ENCODE peak calls at places on chromosomes 3 and 15, in six cellular contexts. One of them, this sample, is unnamed.

GRCh38 chr3:118262800-118263402 is 771.7 kb downstream of the IGSF11 start:
- DNase-seq in transverse colon: no peak
- DNase-seq in GM12892: no peak
- DNase-seq in uterus: no peak
- DNase-seq in adrenal gland: no peak
- DNase-seq in Peyer's patch: no peak
- DNase-seq in this sample: no peak

GRCh38 chr3:160291290-160291908 is 66.2 kb downstream of the C3orf80 start:
- DNase-seq in transverse colon: peak; percentile 49
- DNase-seq in Peyer's patch: no peak
- DNase-seq in GM12892: no peak
- DNase-seq in uterus: no peak
- DNase-seq in adrenal gland: no peak
- DNase-seq in this sample: no peak

GRCh38 chr3:197430502-197430901 is 125.3 kb downstream of the BDH1 start:
- DNase-seq in uterus: no peak
- DNase-seq in GM12892: no peak
- DNase-seq in transverse colon: no peak
- DNase-seq in adrenal gland: no peak
- DNase-seq in Peyer's patch: no peak
- DNase-seq in this sample: no peak

GRCh38 chr3:12990306-12990705 is 82.9 kb downstream of the IQSEC1 start:
- DNase-seq in uterus: no peak
- DNase-seq in transverse colon: peak; percentile 3
- DNase-seq in adrenal gland: no peak
- DNase-seq in Peyer's patch: no peak
- DNase-seq in GM12892: no peak
- DNase-seq in this sample: peak; percentile 52

GRCh38 chr3:25812644-25813043 is 22.8 kb downstream of the OXSM start:
- DNase-seq in transverse colon: no peak
- DNase-seq in adrenal gland: no peak
- DNase-seq in uterus: no peak
- DNase-seq in GM12892: no peak
- DNase-seq in Peyer's patch: no peak
- DNase-seq in this sample: no peak

GRCh38 chr15:58240191-58240932 is 102.2 kb downstream of the AQP9 start:
- DNase-seq in adrenal gland: no peak
- DNase-seq in GM12892: no peak
- DNase-seq in uterus: no peak
- DNase-seq in transverse colon: no peak
- DNase-seq in Peyer's patch: no peak
- DNase-seq in this sample: no peak

GRCh38 chr3:72661115-72661457 is 187.2 kb downstream of the SHQ1 start:
- DNase-seq in adrenal gland: peak; percentile 84
- DNase-seq in Peyer's patch: no peak
- DNase-seq in transverse colon: peak; percentile 55
- DNase-seq in uterus: peak; percentile 69
- DNase-seq in GM12892: no peak
- DNase-seq in this sample: no peak

GRCh38 chr3:129577925-129578742 is 28.3 kb downstream of the PLXND1 start:
- DNase-seq in GM12892: peak; percentile 70
- DNase-seq in adrenal gland: no peak
- DNase-seq in transverse colon: peak; percentile 59
- DNase-seq in Peyer's patch: peak; percentile 87
- DNase-seq in uterus: no peak
- DNase-seq in this sample: peak; percentile 93

GRCh38 chr3:162390891-162391290 is 894.3 kb downstream of the OTOL1 start:
- DNase-seq in GM12892: no peak
- DNase-seq in uterus: no peak
- DNase-seq in adrenal gland: no peak
- DNase-seq in Peyer's patch: no peak
- DNase-seq in transverse colon: no peak
- DNase-seq in this sample: no peak

GRCh38 chr3:41893977-41894376 is 67.9 kb downstream of the ULK4 start:
- DNase-seq in Peyer's patch: no peak
- DNase-seq in transverse colon: no peak
- DNase-seq in adrenal gland: peak; percentile 22
- DNase-seq in uterus: no peak
- DNase-seq in GM12892: no peak
- DNase-seq in this sample: no peak

GRCh38 chr3:58216496-58217197 is 5.9 kb upstream of the DNASE1L3 start:
- DNase-seq in Peyer's patch: no peak
- DNase-seq in transverse colon: no peak
- DNase-seq in GM12892: no peak
- DNase-seq in uterus: no peak
- DNase-seq in adrenal gland: no peak
- DNase-seq in this sample: no peak

GRCh38 chr3:38574411-38575278 is 74.8 kb downstream of the SCN5A start:
- DNase-seq in transverse colon: no peak
- DNase-seq in GM12892: no peak
- DNase-seq in Peyer's patch: no peak
- DNase-seq in uterus: no peak
- DNase-seq in adrenal gland: peak; percentile 4
- DNase-seq in this sample: peak; percentile 36

GRCh38 chr3:189169728-189170127 is 2.0 kb upstream of the TPRG1 start:
- DNase-seq in uterus: no peak
- DNase-seq in Peyer's patch: no peak
- DNase-seq in adrenal gland: no peak
- DNase-seq in GM12892: no peak
- DNase-seq in transverse colon: no peak
- DNase-seq in this sample: no peak

GRCh38 chr3:8651418-8652322 is 7.1 kb upstream of the SSUH2 start:
- DNase-seq in Peyer's patch: no peak
- DNase-seq in transverse colon: peak; percentile 29
- DNase-seq in uterus: no peak
- DNase-seq in adrenal gland: no peak
- DNase-seq in GM12892: no peak
- DNase-seq in this sample: peak; percentile 55

GRCh38 chr3:127915937-127916480 is 977 bp downstream of the KBTBD12 start:
- DNase-seq in GM12892: no peak
- DNase-seq in adrenal gland: no peak
- DNase-seq in uterus: no peak
- DNase-seq in transverse colon: no peak
- DNase-seq in Peyer's patch: no peak
- DNase-seq in this sample: no peak

GRCh38 chr3:51389423-51390183 is 1.5 kb upstream of the RBM15B start:
- DNase-seq in uterus: no peak
- DNase-seq in transverse colon: peak; percentile 62
- DNase-seq in Peyer's patch: peak; percentile 59
- DNase-seq in adrenal gland: peak; percentile 45
- DNase-seq in GM12892: no peak
- DNase-seq in this sample: peak; percentile 84

GRCh38 chr3:69823710-69824109 is 84.4 kb downstream of the MITF start:
- DNase-seq in adrenal gland: no peak
- DNase-seq in transverse colon: no peak
- DNase-seq in uterus: no peak
- DNase-seq in GM12892: no peak
- DNase-seq in Peyer's patch: no peak
- DNase-seq in this sample: no peak

GRCh38 chr3:34150987-34151386 is 352.6 kb downstream of the PDCD6IP start:
- DNase-seq in Peyer's patch: no peak
- DNase-seq in transverse colon: no peak
- DNase-seq in uterus: no peak
- DNase-seq in adrenal gland: no peak
- DNase-seq in GM12892: no peak
- DNase-seq in this sample: no peak

GRCh38 chr15:56428821-56429458 is 36.0 kb downstream of the MNS1 start:
- DNase-seq in GM12892: no peak
- DNase-seq in Peyer's patch: no peak
- DNase-seq in uterus: no peak
- DNase-seq in transverse colon: no peak
- DNase-seq in adrenal gland: no peak
- DNase-seq in this sample: no peak

GRCh38 chr3:117141821-117142220 is 432.2 kb downstream of the TUSC7 start:
- DNase-seq in GM12892: no peak
- DNase-seq in uterus: no peak
- DNase-seq in adrenal gland: no peak
- DNase-seq in transverse colon: no peak
- DNase-seq in Peyer's patch: no peak
- DNase-seq in this sample: no peak

GRCh38 chr15:62068071-62068786 is 1.5 kb downstream of the C2CD4A start:
- DNase-seq in Peyer's patch: no peak
- DNase-seq in transverse colon: peak; percentile 51
- DNase-seq in GM12892: peak; percentile 17
- DNase-seq in adrenal gland: peak; percentile 44
- DNase-seq in uterus: peak; percentile 39
- DNase-seq in this sample: peak; percentile 89

GRCh38 chr3:194569252-194569651 is 64.0 kb downstream of the TMEM44 start:
- DNase-seq in uterus: no peak
- DNase-seq in Peyer's patch: no peak
- DNase-seq in GM12892: no peak
- DNase-seq in transverse colon: no peak
- DNase-seq in adrenal gland: no peak
- DNase-seq in this sample: no peak

GRCh38 chr3:157109267-157110141 is 50.4 kb downstream of the CCNL1 start:
- DNase-seq in GM12892: no peak
- DNase-seq in transverse colon: no peak
- DNase-seq in Peyer's patch: no peak
- DNase-seq in uterus: no peak
- DNase-seq in adrenal gland: no peak
- DNase-seq in this sample: no peak

DNA sequence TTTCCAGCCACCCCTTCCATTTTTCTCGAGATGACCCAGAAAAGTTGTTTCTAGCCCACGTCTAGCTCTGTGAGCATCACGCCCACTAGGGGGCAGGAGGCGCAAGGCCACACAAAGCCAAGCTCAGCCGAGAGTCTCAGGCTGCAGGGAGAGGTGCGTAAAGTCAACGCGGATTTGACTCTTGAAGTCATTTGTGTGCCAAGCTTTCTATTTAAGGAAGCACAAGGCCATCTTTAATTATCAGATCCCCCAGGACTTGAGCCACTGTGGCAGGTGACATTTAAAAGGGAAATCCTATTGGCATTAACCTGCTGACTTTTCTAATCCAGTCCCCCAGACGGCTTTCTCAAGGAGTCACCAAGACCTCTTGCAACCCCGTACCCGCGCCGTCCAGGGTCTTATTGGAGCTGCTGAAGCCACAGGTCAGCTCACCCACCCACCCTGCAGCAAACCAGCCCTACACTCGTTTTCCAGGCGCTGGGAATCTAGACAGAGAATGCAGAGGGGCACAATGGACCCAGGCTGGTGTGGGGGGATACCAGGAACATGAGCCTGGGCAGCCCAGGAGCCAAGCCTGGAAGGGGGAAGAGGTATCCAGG is 62.1 kb downstream of the CAPN7 start:
- DNase-seq in transverse colon: peak; percentile 88
- DNase-seq in uterus: peak; percentile 88
- DNase-seq in Peyer's patch: peak; percentile 87
- DNase-seq in GM12892: peak; percentile 71
- DNase-seq in adrenal gland: peak; percentile 91
- DNase-seq in this sample: peak; percentile 95
- TF ChIP-seq POLR2A in transverse colon: no peak
- TF ChIP-seq POLR2A in uterus: no peak
- TF ChIP-seq POLR2A in Peyer's patch: no peak
- TF ChIP-seq POLR2A in GM12892: no peak
- TF ChIP-seq POLR2A in adrenal gland: no peak
- TF ChIP-seq POLR2A in this sample: no peak

DNA sequence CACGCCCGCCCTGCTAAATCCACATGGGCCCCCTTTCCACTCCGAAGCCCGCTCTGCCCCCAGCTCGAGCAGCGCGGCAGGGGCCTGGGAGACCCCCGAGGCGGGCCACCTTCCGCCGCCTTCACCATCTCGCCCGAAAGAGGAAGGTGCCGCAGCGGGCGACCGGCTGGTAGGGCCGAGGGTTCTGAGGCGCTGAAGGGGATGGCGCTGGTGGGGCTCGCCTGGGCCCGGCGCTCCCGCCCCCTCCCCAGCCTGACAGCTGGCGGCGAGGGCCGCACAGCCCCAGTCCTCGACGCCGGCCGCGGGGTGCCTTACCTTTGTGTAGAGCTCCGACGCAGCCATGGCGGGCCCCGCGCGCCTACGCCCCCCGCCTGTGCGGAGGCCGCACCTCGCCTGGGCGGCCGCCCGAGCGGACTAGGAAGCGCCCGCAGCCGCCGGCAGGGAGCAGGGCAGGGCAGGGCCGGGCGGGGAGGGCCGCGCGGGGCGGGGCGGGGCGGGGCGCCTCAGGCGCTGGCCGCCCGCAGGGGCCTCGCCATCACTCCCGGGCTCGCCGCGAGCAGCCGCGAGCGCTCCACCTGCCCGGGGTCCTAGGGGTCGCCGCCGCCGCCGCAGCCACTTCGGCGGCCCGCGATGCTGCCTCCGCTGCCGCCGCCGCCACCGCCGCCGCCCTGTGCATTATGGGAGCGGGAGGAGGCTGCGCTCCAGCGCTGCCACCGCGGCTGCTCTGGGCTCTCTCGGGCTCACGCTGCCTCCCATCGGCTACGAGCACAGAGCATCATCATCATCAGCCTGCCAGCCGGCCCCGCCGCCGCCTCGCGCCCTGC is at the start of gene MYO5A:
- DNase-seq in adrenal gland: peak; percentile 77
- DNase-seq in uterus: peak; percentile 65
- DNase-seq in Peyer's patch: peak; percentile 76
- DNase-seq in transverse colon: peak; percentile 73
- DNase-seq in GM12892: peak; percentile 72
- DNase-seq in this sample: peak; percentile 96
- TF ChIP-seq POLR2A in adrenal gland: peak; percentile 12
- TF ChIP-seq POLR2A in uterus: peak; percentile 5
- TF ChIP-seq POLR2A in Peyer's patch: peak; percentile 25
- TF ChIP-seq POLR2A in transverse colon: peak; percentile 34
- TF ChIP-seq POLR2A in GM12892: peak; percentile 65
- TF ChIP-seq POLR2A in this sample: no peak

DNA sequence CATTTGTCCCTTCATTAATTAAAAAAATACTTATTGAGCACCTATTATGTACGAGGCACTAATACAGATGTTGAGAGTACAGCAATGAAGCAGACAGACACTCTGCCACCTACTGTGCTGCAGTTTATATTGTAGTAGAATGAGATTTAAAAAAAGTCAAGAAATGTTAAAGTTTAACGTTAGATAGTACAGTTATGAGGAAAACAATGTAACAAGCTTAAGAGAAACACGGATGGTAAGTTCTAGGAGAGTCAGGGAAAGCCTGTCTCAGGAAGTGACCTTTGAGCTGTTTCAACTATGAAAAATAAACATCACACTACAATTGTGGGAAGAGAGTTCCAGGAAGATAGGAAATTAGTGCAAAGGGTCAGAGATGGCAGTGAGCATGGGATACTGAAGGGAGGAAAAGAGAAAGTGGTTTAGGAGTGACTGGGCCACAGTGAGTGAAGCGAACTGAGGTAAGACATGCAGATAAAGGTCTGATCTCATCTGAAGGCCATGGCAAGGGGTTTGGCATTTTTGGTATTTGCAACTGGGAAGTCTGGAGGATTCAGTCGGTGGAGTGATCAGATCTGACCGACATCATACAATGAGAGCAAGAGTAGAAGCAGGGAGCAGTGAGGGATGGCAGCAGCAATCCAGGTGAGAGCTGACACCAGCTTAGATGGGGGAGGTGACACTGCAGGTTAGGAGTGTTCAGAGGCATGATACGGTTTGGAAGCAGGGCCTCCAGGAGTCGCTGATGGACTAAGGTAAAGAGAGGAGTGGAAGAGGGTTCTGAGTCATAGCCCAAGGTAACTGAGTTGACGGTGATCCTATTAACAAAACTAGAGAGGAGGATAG is 28.5 kb downstream of the PLSCR4 start:
- DNase-seq in adrenal gland: no peak
- DNase-seq in uterus: no peak
- DNase-seq in transverse colon: peak; percentile 63
- DNase-seq in Peyer's patch: no peak
- DNase-seq in GM12892: no peak
- DNase-seq in this sample: no peak
- TF ChIP-seq POLR2A in adrenal gland: no peak
- TF ChIP-seq POLR2A in uterus: no peak
- TF ChIP-seq POLR2A in transverse colon: peak; percentile 19
- TF ChIP-seq POLR2A in Peyer's patch: no peak
- TF ChIP-seq POLR2A in GM12892: no peak
- TF ChIP-seq POLR2A in this sample: no peak

GRCh38 chr3:4828279-4829030 is 150.8 kb upstream of the BHLHE40 start:
- DNase-seq in Peyer's patch: no peak
- DNase-seq in uterus: no peak
- DNase-seq in transverse colon: no peak
- DNase-seq in adrenal gland: no peak
- DNase-seq in GM12892: no peak
- DNase-seq in this sample: no peak
- TF ChIP-seq POLR2A in Peyer's patch: no peak
- TF ChIP-seq POLR2A in uterus: no peak
- TF ChIP-seq POLR2A in transverse colon: no peak
- TF ChIP-seq POLR2A in adrenal gland: no peak
- TF ChIP-seq POLR2A in GM12892: no peak
- TF ChIP-seq POLR2A in this sample: no peak

This sample was measured in spleen.